ENCODE peak calls at places on chromosomes 7 and 10, in five cellular contexts. D, C, I, K and Y are unnamed samples.

GRCh38 chr10:109205929-109206585 is 717.3 kb downstream of the XPNPEP1 start:
- DNase-seq in C (no peak), I (no peak), D (no peak), K (no peak), Y (no peak)

GRCh38 chr10:58438340-58438739 is 53.1 kb downstream of the TFAM start:
- DNase-seq in C (no peak), K (no peak), I (no peak), D (no peak), Y (no peak)

GRCh38 chr7:130959743-130960207 is 225.8 kb upstream of the KLF14 start:
- DNase-seq in K (no peak), C (peak), D (no peak), I (no peak), Y (no peak)

GRCh38 chr10:72084094-72084459 is 4.3 kb downstream of the SPOCK2 start:
- DNase-seq in D (no peak), K (no peak), I (no peak), C (peak), Y (no peak)

GRCh38 chr10:78749898-78750297 is 318.9 kb upstream of the ZMIZ1 start:
- DNase-seq in C (peak), K (no peak), I (no peak), D (no peak), Y (no peak)

GRCh38 chr7:77738871-77739270 is 42.6 kb downstream of the RSBN1L start:
- DNase-seq in I (no peak), C (no peak), D (no peak), K (no peak), Y (no peak)

GRCh38 chr10:68924593-68924992 is 23.5 kb downstream of the DDX50 start:
- DNase-seq in C (no peak), I (no peak), K (no peak), D (no peak), Y (no peak)

GRCh38 chr10:15813415-15813814 is 46.9 kb downstream of the MINDY3 start:
- DNase-seq in K (no peak), C (no peak), I (no peak), D (no peak), Y (no peak)

GRCh38 chr7:17580861-17581260 is 282.4 kb downstream of the AHR start:
- DNase-seq in I (no peak), C (no peak), K (no peak), D (no peak), Y (no peak)

GRCh38 chr7:51301806-51302205 is 14.8 kb downstream of the COBL start:
- DNase-seq in C (no peak), I (no peak), K (no peak), D (no peak), Y (no peak)

GRCh38 chr10:61662794-61663259 is at the start of gene CABCOCO1:
- DNase-seq in C (no peak), I (no peak), K (no peak), D (peak), Y (peak)

GRCh38 chr10:6201511-6201975 is 1.2 kb upstream of the PFKFB3 start:
- DNase-seq in I (no peak), K (peak), C (peak), D (peak), Y (no peak)

GRCh38 chr7:92697012-92697411 is 106.8 kb upstream of the FAM133B start:
- DNase-seq in K (no peak), C (no peak), I (no peak), D (no peak), Y (no peak)

GRCh38 chr10:33783078-33783477 is 448.6 kb upstream of the NRP1 start:
- DNase-seq in I (no peak), D (no peak), C (no peak), K (no peak), Y (no peak)

GRCh38 chr10:90227259-90227658 is 525.9 kb downstream of the KIF20B start:
- DNase-seq in I (no peak), C (peak), D (no peak), K (no peak), Y (no peak)

GRCh38 chr7:1091019-1091643 is 3.2 kb downstream of the GPER1 start:
- DNase-seq in D (no peak), K (no peak), I (no peak), C (no peak), Y (no peak)

GRCh38 chr7:16759840-16760239 is 6.3 kb downstream of the TSPAN13 start:
- DNase-seq in K (no peak), D (no peak), I (no peak), C (no peak), Y (no peak)

GRCh38 chr7:946256-946996 is 8.1 kb downstream of the ADAP1 start:
- DNase-seq in C (no peak), I (no peak), D (no peak), K (no peak), Y (no peak)

GRCh38 chr10:500876-501275 is 188.6 kb downstream of the DIP2C start:
- DNase-seq in C (no peak), I (no peak), K (no peak), D (no peak), Y (no peak)

GRCh38 chr7:37009282-37009681 is 285.0 kb upstream of the AOAH start:
- DNase-seq in K (no peak), I (no peak), C (no peak), D (no peak), Y (no peak)

GRCh38 chr10:130361351-130362105 is 225.3 kb downstream of the GLRX3 start:
- DNase-seq in I (no peak), K (no peak), C (no peak), D (no peak), Y (no peak)

GRCh38 chr7:40969641-40970040 is 733.2 kb downstream of the INHBA start:
- DNase-seq in I (no peak), D (no peak), C (no peak), K (no peak), Y (no peak)

GRCh38 chr7:935321-936130 is 19.0 kb downstream of the ADAP1 start:
- DNase-seq in C (no peak), I (no peak), D (no peak), K (no peak), Y (no peak)

GRCh38 chr10:92753865-92754264 is 64.1 kb downstream of the HHEX start:
- DNase-seq in D (no peak), C (no peak), I (no peak), K (no peak), Y (no peak)

GRCh38 chr7:100947792-100948191 is 1.5 kb upstream of the MUC3A start:
- DNase-seq in I (no peak), C (no peak), K (no peak), D (no peak), Y (no peak)

GRCh38 chr10:5146920-5147254 is 38.1 kb downstream of the AKR1C8 start:
- DNase-seq in D (no peak), C (no peak), I (no peak), K (no peak), Y (no peak)